ENCODE peak calls at places on chromosomes 13 and 19, in nine cellular contexts. J, P, Z, E, Y, X, G, L and V are unnamed samples.

GRCh38 chr19:13834308-13834790 is 39.1 kb downstream of the ZSWIM4 start:
- DNase-seq in J (no peak), P (no peak), Z (peak), E (no peak), Y (no peak), X (no peak), G (no peak), L (peak), V (peak)

GRCh38 chr13:109162248-109163051 is 533.0 kb downstream of the MYO16 start:
- DNase-seq in J (no peak), P (peak), Z (no peak), E (peak), Y (no peak), X (no peak), G (no peak), L (no peak), V (no peak)

GRCh38 chr19:40585677-40586422 is 9.2 kb downstream of the SHKBP1 start:
- DNase-seq in J (no peak), P (no peak), Z (peak), E (no peak), Y (no peak), X (no peak), G (no peak), L (no peak), V (no peak)

GRCh38 chr13:68715651-68716050 is 1392.0 kb upstream of the ATXN8OS start:
- DNase-seq in J (no peak), P (no peak), Z (no peak), E (no peak), Y (no peak), X (no peak), G (no peak), L (no peak), V (no peak)

GRCh38 chr13:33377825-33378224 is 92.3 kb upstream of the STARD13 start:
- DNase-seq in J (no peak), P (no peak), Z (no peak), E (no peak), Y (no peak), X (no peak), G (no peak), L (no peak), V (no peak)

GRCh38 chr19:5166262-5166661 is 174.3 kb downstream of the PTPRS start:
- DNase-seq in J (no peak), P (no peak), Z (peak), E (no peak), Y (no peak), X (no peak), G (no peak), L (no peak), V (no peak)

GRCh38 chr19:41928221-41928683 is at the start of gene ERFL:
- DNase-seq in J (no peak), P (no peak), Z (no peak), E (no peak), Y (no peak), X (no peak), G (peak), L (no peak), V (no peak)

GRCh38 chr13:93951153-93951552 is 528.3 kb downstream of the DCT start:
- DNase-seq in J (no peak), P (no peak), Z (peak), E (no peak), Y (no peak), X (no peak), G (no peak), L (no peak), V (no peak)

GRCh38 chr19:10625003-10625761 is at the start of gene SLC44A2:
- DNase-seq in J (peak), P (no peak), Z (peak), E (no peak), Y (peak), X (peak), G (peak), L (peak), V (no peak)

GRCh38 chr19:33797821-33798633 is 1.4 kb downstream of the KCTD15 start:
- DNase-seq in J (peak), P (no peak), Z (peak), E (no peak), Y (peak), X (peak), G (peak), L (peak), V (no peak)

GRCh38 chr13:23703241-23703640 is 133.0 kb downstream of the TNFRSF19 start:
- DNase-seq in J (no peak), P (no peak), Z (peak), E (no peak), Y (no peak), X (no peak), G (no peak), L (no peak), V (no peak)

GRCh38 chr19:55678121-55678671 is 3.2 kb downstream of the EPN1 start:
- DNase-seq in J (no peak), P (peak), Z (no peak), E (peak), Y (no peak), X (no peak), G (no peak), L (no peak), V (no peak)

GRCh38 chr19:29978139-29978538 is 36.1 kb downstream of the URI1 start:
- DNase-seq in J (no peak), P (no peak), Z (no peak), E (no peak), Y (no peak), X (no peak), G (no peak), L (no peak), V (no peak)

GRCh38 chr13:29800687-29801086 is 49.7 kb downstream of the UBL3 start:
- DNase-seq in J (no peak), P (no peak), Z (no peak), E (no peak), Y (no peak), X (no peak), G (peak), L (peak), V (no peak)

GRCh38 chr13:29802621-29803020 is 47.8 kb downstream of the UBL3 start:
- DNase-seq in J (no peak), P (no peak), Z (peak), E (no peak), Y (no peak), X (no peak), G (no peak), L (no peak), V (no peak)

GRCh38 chr13:29801102-29801501 is 49.3 kb downstream of the UBL3 start:
- DNase-seq in J (no peak), P (no peak), Z (no peak), E (no peak), Y (no peak), X (no peak), G (no peak), L (no peak), V (no peak)

GRCh38 chr13:29803221-29803620 is 47.2 kb downstream of the UBL3 start:
- DNase-seq in J (no peak), P (no peak), Z (no peak), E (no peak), Y (no peak), X (no peak), G (no peak), L (no peak), V (no peak)

GRCh38 chr13:29801737-29802305 is 48.6 kb downstream of the UBL3 start:
- DNase-seq in J (no peak), P (no peak), Z (peak), E (no peak), Y (no peak), X (no peak), G (no peak), L (no peak), V (no peak)
- TF ChIP-seq CTCF in J (no peak), P (no peak), Z (peak), E (no peak), Y (no peak), X (no peak), G (no peak), L (no peak), V (no peak)

DNA sequence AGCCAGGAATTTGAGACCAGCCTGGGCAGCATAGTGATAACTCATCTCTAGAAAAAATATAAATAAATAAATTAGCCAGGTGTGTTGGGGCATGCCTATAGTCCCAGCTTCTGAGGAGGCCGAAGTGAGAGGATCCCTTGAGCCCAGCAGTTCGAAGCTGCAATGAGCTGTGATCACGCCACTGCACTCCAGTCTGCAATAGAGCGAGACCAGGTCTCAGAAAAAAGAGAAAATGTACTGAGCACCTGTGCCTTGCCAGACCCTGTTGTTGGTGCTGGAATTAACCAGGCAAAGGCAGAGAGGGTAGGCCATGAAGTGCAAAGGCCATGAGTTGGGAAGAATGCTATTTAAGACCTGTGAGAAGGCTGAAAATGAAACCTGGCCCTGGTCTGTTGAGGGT is 2.7 kb downstream of the CYTH2 start:
- DNase-seq in J (no peak), P (no peak), Z (no peak), E (no peak), Y (no peak), X (no peak), G (no peak), L (no peak), V (no peak)
- TF ChIP-seq CTCF in J (no peak), P (no peak), Z (no peak), E (no peak), Y (no peak), X (no peak), G (no peak), L (no peak), V (no peak)

GRCh38 chr13:112712451-112712881 is 22.6 kb downstream of the ATP11A start:
- DNase-seq in J (no peak), P (no peak), Z (no peak), E (no peak), Y (peak), X (no peak), G (no peak), L (no peak), V (no peak)

GRCh38 chr13:112710855-112711527 is 21.2 kb downstream of the ATP11A start:
- DNase-seq in J (no peak), P (no peak), Z (no peak), E (no peak), Y (peak), X (peak), G (no peak), L (no peak), V (no peak)

GRCh38 chr13:112709825-112710783 is 20.3 kb downstream of the ATP11A start:
- DNase-seq in J (no peak), P (no peak), Z (no peak), E (no peak), Y (peak), X (peak), G (no peak), L (no peak), V (no peak)

GRCh38 chr13:112713517-112714253 is 23.8 kb downstream of the ATP11A start:
- DNase-seq in J (no peak), P (no peak), Z (no peak), E (no peak), Y (peak), X (no peak), G (no peak), L (no peak), V (no peak)

DNA sequence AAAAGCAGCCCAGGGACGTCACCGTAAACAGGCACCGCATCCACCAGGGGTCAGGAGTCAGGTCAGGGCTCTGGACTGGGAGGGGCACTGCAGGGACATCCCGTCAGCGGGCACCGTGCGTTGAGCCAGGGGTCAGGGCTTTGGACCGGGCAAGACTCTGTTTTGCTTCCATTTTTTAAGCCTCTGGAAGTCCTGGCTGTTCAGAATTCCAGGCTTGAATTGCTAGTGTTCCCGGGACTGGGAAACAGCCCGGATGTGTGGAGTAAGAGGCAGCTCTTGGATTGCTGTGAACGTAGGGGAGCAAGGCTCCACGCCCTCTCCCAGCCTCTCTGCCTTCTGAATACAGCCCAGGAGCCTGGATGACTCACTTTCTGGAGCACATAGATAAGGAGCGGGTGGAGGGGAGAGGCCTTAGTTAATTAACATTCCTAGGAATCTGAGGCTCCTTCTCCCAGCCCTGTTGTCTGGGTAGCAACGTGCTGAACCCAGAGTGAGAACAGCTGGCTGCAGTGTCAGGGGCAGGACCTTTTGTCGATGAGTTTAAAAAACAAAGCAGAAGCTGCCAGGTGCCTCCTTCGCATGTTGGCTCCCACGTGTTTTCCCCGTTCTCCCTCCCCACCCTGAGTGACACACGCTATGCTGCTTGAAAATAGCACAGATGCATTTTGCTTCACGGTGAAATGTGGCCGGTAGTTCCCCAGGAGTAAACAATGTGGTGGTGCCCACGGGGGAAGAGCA is 21.9 kb downstream of the ATP11A start:
- DNase-seq in J (peak), P (peak), Z (peak), E (no peak), Y (peak), X (peak), G (peak), L (peak), V (no peak)
- TF ChIP-seq CTCF in J (peak), P (no peak), Z (no peak), E (no peak), Y (no peak), X (no peak), G (peak), L (peak), V (no peak)

GRCh38 chr19:1227655-1228054 is 10.2 kb downstream of the CBARP start:
- DNase-seq in J (no peak), P (no peak), Z (no peak), E (no peak), Y (no peak), X (no peak), G (no peak), L (no peak), V (no peak)

GRCh38 chr19:1225451-1226226 is 12.2 kb downstream of the CBARP start:
- DNase-seq in J (no peak), P (no peak), Z (peak), E (no peak), Y (no peak), X (no peak), G (no peak), L (no peak), V (no peak)

GRCh38 chr19:1227313-1227626 is 10.5 kb downstream of the CBARP start:
- DNase-seq in J (no peak), P (no peak), Z (no peak), E (no peak), Y (no peak), X (no peak), G (no peak), L (no peak), V (no peak)

GRCh38 chr19:1226227-1226518 is 11.6 kb downstream of the CBARP start:
- DNase-seq in J (no peak), P (no peak), Z (no peak), E (no peak), Y (no peak), X (no peak), G (no peak), L (no peak), V (no peak)

DNA sequence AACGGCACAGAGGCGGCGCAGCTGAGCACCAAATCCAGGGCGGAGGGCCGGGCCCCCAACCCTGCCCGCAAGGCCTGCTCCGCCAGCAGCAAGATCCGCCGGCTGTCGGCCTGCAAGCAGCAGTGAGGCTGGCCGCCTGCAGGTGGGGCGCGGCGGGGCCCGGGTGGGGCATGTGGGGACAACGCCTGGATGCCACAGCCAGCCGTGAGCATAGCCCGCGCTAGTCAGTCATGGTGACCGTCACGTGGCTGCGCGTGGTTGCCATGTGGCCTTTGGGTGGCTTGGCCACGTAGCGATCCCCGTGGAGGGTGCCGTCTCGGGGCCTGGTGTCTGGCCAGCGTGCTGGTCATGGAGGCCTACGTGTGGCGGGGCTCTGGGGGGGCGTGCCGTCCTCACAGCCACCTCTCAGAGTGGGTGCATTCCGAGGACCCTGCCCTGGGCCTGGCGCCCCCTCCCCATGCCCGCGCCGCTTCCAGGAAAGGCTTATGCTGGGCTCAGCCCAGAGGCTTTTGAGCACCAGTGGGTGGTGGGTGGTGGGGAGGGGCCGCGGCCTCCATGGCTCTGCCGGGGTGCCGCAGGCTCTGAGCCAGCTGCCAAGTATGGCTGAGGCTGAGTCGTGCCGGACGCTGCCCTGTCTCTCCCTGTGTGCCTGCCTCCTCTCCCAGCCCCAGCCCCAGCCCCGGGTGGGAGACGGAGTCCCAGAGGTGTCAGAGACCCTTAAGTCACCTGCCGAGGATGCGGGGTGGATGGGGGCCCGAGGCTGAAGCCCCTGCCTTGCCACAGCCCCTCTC is 11.1 kb downstream of the CBARP start:
- DNase-seq in J (no peak), P (no peak), Z (no peak), E (no peak), Y (no peak), X (no peak), G (no peak), L (no peak), V (no peak)
- TF ChIP-seq CTCF in J (no peak), P (no peak), Z (no peak), E (no peak), Y (no peak), X (no peak), G (no peak), L (peak), V (no peak)

GRCh38 chr19:12047868-12048267 is 4.9 kb downstream of the ZNF878 start:
- DNase-seq in J (no peak), P (no peak), Z (no peak), E (no peak), Y (no peak), X (no peak), G (no peak), L (no peak), V (no peak)

GRCh38 chr19:12055784-12056183 is 3.0 kb upstream of the ZNF878 start:
- DNase-seq in J (no peak), P (no peak), Z (no peak), E (no peak), Y (no peak), X (no peak), G (no peak), L (no peak), V (no peak)

GRCh38 chr19:12052057-12052570 is 647 bp downstream of the ZNF878 start:
- DNase-seq in J (no peak), P (no peak), Z (no peak), E (no peak), Y (no peak), X (no peak), G (no peak), L (no peak), V (no peak)

GRCh38 chr19:12052571-12053169 is at the start of gene ZNF878:
- DNase-seq in J (peak), P (peak), Z (peak), E (peak), Y (peak), X (peak), G (peak), L (peak), V (peak)
- TF ChIP-seq CTCF in J (peak), P (no peak), Z (no peak), E (no peak), Y (no peak), X (peak), G (peak), L (peak), V (no peak)

DNA sequence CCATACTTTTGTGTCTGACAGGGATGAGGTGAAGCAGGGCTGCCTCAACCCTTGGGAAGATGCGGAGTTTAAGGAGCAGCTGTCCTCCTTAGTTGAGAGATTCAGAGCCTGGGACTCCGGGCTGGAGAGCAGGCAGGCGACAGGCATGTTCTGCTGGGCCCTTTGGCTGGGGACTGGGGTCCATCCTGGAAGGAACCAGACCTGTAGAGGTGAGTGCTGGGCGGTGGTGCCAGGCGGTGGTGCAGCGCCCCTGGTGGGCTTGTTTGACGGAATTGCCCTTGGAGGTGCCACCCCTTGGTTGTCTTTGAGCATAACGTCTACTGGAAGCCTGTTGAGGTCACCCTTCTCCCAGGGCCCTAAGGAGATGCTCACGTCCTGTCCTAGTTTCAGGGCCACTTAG is 20.6 kb upstream of the SLC15A1 start:
- DNase-seq in J (no peak), P (no peak), Z (no peak), E (no peak), Y (no peak), X (no peak), G (no peak), L (peak), V (no peak)
- TF ChIP-seq CTCF in J (peak), P (no peak), Z (no peak), E (no peak), Y (no peak), X (no peak), G (peak), L (peak), V (no peak)

GRCh38 chr19:58475714-58476497 is at the start of gene ZNF446:
- DNase-seq in J (peak), P (peak), Z (peak), E (peak), Y (peak), X (peak), G (peak), L (peak), V (peak)
- TF ChIP-seq CTCF in J (no peak), P (no peak), Z (no peak), E (no peak), Y (no peak), X (no peak), G (no peak), L (no peak), V (no peak)